ENCODE peak calls at places on chromosomes 16 and 17, in four cellular contexts. A, F, W and U are unnamed samples.

GRCh38 chr17:79065105-79065670 is 9.4 kb upstream of the ENGASE start:
- DNase-seq in A (no peak), F (peak), W (peak), U (no peak)

GRCh38 chr16:2090819-2091721 is 43.3 kb downstream of the TSC2 start:
- DNase-seq in A (peak), F (peak), W (peak), U (peak)

GRCh38 chr16:9260665-9261064 is 169.2 kb downstream of the HAPSTR1 start:
- DNase-seq in A (no peak), F (peak), W (peak), U (no peak)

GRCh38 chr17:52157603-52158449 is 688 bp downstream of the CA10 start:
- DNase-seq in A (peak), F (no peak), W (no peak), U (no peak)

GRCh38 chr17:77252736-77253135 is 112.0 kb downstream of the SEC14L1 start:
- DNase-seq in A (no peak), F (no peak), W (no peak), U (no peak)

GRCh38 chr16:29990033-29990432 is 5.4 kb downstream of the HIRIP3 start:
- DNase-seq in A (no peak), F (no peak), W (peak), U (no peak)

GRCh38 chr17:77110006-77110374 is 30.8 kb upstream of the SEC14L1 start:
- DNase-seq in A (no peak), F (no peak), W (no peak), U (no peak)

GRCh38 chr17:65936013-65936412 is 255.9 kb downstream of the CEP112 start:
- DNase-seq in A (no peak), F (no peak), W (no peak), U (no peak)

GRCh38 chr17:39294060-39294459 is 68.3 kb upstream of the STAC2 start:
- DNase-seq in A (no peak), F (no peak), W (no peak), U (no peak)

GRCh38 chr16:82694239-82694874 is 67.6 kb downstream of the CDH13 start:
- DNase-seq in A (no peak), F (no peak), W (no peak), U (no peak)
- H3K27ac ChIP-seq in A (no peak), F (no peak), W (no peak), U (no peak)

GRCh38 chr17:27295945-27296344 is 2.0 kb downstream of the WSB1 start:
- DNase-seq in A (no peak), F (no peak), W (no peak), U (no peak)
- H3K27ac ChIP-seq in A (peak), F (peak), W (peak), U (no peak)

DNA sequence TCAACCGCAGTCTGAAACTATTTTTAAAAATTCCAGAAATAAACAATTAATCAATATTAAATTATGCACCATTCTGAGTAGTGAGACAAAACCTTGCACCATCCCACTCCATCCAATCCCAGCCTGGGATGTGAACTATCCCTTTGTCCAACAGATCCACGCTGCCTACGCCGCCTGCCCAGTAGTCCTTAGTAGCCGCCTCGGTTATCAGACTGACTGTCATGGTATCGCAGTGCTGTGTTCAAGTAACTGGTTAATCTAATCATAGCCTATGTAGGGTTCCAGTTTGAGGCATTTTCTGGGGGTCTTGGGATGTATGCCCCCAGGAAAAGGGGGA is 437.7 kb downstream of the HS3ST3B1 start:
- DNase-seq in A (no peak), F (no peak), W (no peak), U (no peak)
- H3K27ac ChIP-seq in A (no peak), F (no peak), W (no peak), U (no peak)

DNA sequence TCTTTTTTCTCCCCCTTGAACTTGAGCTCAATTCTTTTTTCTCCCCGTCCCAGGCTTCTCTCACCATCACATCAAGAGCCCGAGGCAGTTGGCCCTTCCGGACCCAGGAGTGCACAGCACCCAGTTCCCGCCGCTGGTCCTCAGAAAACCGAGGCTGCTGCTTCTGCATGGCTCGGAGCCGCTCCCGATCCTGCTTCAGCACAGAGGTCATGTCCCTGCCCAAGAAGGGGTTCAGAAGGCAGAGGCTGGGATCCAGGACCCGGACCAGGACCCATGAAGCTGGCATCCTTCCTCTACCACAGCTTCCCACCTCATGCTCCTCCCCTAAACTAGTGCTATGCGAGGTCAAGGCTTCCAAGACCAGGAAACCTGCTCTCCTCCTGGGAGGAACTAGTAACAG is 10.5 kb downstream of the PER1 start:
- DNase-seq in A (no peak), F (no peak), W (no peak), U (no peak)
- H3K27ac ChIP-seq in A (peak), F (peak), W (peak), U (no peak)

DNA sequence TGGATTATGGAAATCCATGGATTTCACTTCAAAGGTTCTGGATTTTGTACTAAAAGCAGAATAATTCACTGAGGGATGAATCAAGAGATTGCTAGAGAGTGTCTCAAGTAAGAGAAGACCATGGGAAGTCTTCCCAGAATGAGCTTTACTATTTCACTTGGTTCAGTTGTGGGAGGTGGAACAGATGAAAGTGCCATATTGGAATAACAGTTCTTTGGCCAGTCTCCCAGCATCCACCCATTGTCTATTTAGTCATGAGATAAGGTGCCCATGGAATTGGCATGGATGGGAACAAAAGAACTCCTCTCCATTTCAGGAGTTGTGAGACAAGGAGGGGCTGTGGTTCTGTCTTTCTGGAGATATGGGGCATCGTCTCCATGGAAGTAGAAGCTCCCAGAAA is 36.3 kb upstream of the CLEC3A start:
- DNase-seq in A (no peak), F (no peak), W (no peak), U (no peak)
- H3K27ac ChIP-seq in A (no peak), F (no peak), W (no peak), U (no peak)

DNA sequence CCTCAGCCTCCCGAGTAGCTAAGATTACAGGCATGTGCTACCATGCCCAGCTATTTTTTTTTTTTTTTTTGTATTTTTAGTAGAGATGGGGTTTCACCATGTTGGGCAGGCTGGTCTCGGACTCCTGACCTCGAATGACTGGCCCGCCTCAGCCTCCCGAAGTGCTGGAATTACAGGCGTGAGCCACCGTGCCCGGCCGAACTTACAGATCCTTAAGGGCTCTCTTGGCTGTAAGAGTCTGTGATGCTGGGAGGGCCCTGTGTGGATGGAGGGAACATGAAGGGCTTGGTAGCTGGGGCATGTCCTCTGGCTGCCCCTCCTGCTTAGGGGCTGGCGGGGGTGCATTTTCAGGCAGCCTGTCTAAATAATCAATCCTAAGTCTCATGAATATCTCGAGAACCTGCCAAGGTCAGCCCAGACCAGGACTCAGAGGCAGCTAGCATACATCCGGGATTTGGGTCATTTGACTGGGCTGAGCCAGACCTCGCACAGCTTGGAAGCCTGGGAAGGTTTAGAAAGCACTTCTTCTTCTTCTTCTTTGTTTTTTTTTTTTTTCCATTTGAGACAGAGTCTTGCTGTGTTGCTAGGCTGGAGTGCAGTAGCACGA is 17.1 kb downstream of the SPNS3 start:
- DNase-seq in A (no peak), F (peak), W (no peak), U (no peak)
- H3K27ac ChIP-seq in A (no peak), F (no peak), W (no peak), U (no peak)

GRCh38 chr17:82772026-82772425 is 20.2 kb downstream of the TBCD start:
- DNase-seq in A (peak), F (peak), W (peak), U (no peak)
- H3K27ac ChIP-seq in A (no peak), F (no peak), W (peak), U (no peak)